ENCODE peak calls at places on chromosomes 13 and 19, in seven cellular contexts. S is mesendoderm, V is mesenchymal stem cell, P is neuronal stem cell, G is H9, F is H1, J is trophoblast cell. M is an unnamed sample.

GRCh38 chr13:67094952-67095351 is 135.2 kb downstream of the PCDH9 start:
- DNase-seq in G (no peak), F (no peak), P (no peak), S (no peak), J (no peak), V (no peak), M (peak; percentile 12)

GRCh38 chr13:25141042-25141441 is 31.0 kb downstream of the AMER2 start:
- DNase-seq in V (no peak), G (no peak), F (no peak), J (no peak), P (no peak), S (no peak), M (no peak)

GRCh38 chr13:33352023-33352422 is 66.5 kb upstream of the STARD13 start:
- DNase-seq in P (no peak), S (no peak), F (no peak), G (no peak), V (no peak), J (no peak), M (no peak)

GRCh38 chr19:1746401-1747284 is 6.7 kb upstream of the ONECUT3 start:
- DNase-seq in G (no peak), F (peak; percentile 21), J (no peak), P (no peak), V (peak; percentile 30), S (peak; percentile 50), M (peak; percentile 13)

GRCh38 chr13:113423225-113424170 is 29.8 kb downstream of the ADPRHL1 start:
- DNase-seq in V (no peak), S (no peak), F (no peak), J (no peak), P (no peak), G (no peak), M (no peak)

GRCh38 chr19:17402982-17403855 is 2.2 kb downstream of the BST2 start:
- DNase-seq in V (peak; percentile 62), S (peak; percentile 92), F (no peak), J (no peak), P (peak; percentile 86), G (peak; percentile 93), M (no peak)

GRCh38 chr13:90808838-90809237 is 538.6 kb upstream of the MIR17HG start:
- DNase-seq in F (no peak), P (no peak), S (no peak), J (no peak), G (no peak), V (no peak), M (no peak)

GRCh38 chr19:13705928-13706447 is 58.3 kb upstream of the MRI1 start:
- DNase-seq in V (no peak), G (no peak), J (no peak), F (no peak), S (peak; percentile 36), P (no peak), M (no peak)

GRCh38 chr13:113666951-113667701 is at the start of gene GRK1:
- DNase-seq in S (peak; percentile 47), V (no peak), J (no peak), G (no peak), F (no peak), P (no peak), M (no peak)

GRCh38 chr19:39197808-39198207 is 1.0 kb downstream of the NCCRP1 start:
- DNase-seq in S (no peak), G (no peak), J (no peak), F (no peak), V (no peak), P (no peak), M (no peak)

GRCh38 chr19:54448037-54448773 is 794 bp upstream of the LENG8 start:
- DNase-seq in G (peak; percentile 58), J (peak; percentile 77), S (peak; percentile 82), F (no peak), P (no peak), V (peak; percentile 88), M (peak; percentile 68)

GRCh38 chr19:14368011-14368513 is 13.2 kb upstream of the ADGRE5 start:
- DNase-seq in V (no peak), F (no peak), S (no peak), J (no peak), P (no peak), G (no peak), M (no peak)

GRCh38 chr13:75220238-75220542 is 261.8 kb downstream of the TBC1D4 start:
- DNase-seq in V (no peak), J (no peak), P (no peak), G (no peak), S (no peak), F (no peak), M (no peak)
- H3K23ac ChIP-seq in V (no peak overlapping the region), J (no peak overlapping the region), P (no peak overlapping the region), G (no peak overlapping the region), S (no peak overlapping the region), F (no peak overlapping the region), M (no peak overlapping the region)

DNA sequence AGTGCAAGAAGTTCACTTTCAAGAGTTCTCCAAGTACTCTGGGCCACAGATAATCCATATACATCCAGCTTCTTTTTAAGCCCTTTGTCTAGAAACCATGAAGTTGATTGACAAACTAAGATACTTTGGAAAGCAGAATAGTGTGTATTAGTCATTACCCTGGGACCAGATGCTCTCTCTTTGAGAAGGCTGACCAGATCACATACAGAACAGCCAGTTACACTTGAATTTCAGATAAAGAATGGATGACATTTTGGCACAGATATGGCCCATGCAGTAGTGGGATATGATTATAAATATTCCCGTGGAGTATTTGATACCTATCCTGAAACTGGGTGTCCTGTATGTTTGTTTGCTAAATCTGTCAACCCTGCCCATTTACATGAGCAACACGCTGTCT is 414.2 kb downstream of the KLF5 start:
- DNase-seq in F (no peak), P (no peak), J (no peak), G (no peak), V (no peak), S (no peak), M (no peak)
- H3K23ac ChIP-seq in F (no peak overlapping the region), P (no peak overlapping the region), J (no peak overlapping the region), G (no peak overlapping the region), V (no peak overlapping the region), S (no peak overlapping the region), M (no peak overlapping the region)

GRCh38 chr13:51249254-51249653 is 27.1 kb downstream of the FAM124A start:
- DNase-seq in P (no peak), S (no peak), V (no peak), G (no peak), F (no peak), J (no peak), M (peak; percentile 2)
- H3K23ac ChIP-seq in P (no peak overlapping the region), S (no peak overlapping the region), V (no peak overlapping the region), G (no peak overlapping the region), F (no peak overlapping the region), J (no peak overlapping the region), M (no peak overlapping the region)

GRCh38 chr19:11880598-11880997 is 7.0 kb upstream of the ZNF69 start:
- DNase-seq in S (no peak), G (no peak), V (no peak), F (no peak), P (no peak), J (no peak), M (no peak)
- H3K23ac ChIP-seq in S (no peak overlapping the region), G (no peak overlapping the region), V (no peak overlapping the region), F (no peak overlapping the region), P (no peak overlapping the region), J (no peak overlapping the region), M (no peak overlapping the region)

DNA sequence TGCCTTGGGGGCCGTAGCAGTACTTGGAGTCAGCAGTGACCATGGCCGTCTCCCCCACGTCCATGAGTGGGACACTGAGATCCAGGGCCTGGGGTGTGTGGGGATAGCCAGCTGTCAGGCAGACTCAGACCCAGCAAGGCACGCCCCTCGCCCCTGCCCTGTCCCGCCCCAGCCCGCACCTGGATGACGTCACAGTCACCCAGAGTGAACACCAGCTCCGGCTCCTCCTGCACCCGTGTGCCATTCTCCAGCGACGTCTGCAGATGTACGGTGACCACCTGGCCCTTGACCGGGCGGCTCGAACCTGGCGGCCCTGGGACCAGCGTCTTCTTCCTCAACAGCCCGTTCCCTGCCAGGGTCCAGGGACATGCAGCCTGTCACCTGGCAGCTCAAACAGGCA is 4.0 kb downstream of the FKBP8 start:
- DNase-seq in F (no peak), G (no peak), J (no peak), V (no peak), S (no peak), P (no peak), M (no peak)
- H3K23ac ChIP-seq in F (no peak overlapping the region), G (no peak overlapping the region), J (no peak overlapping the region), V (no peak overlapping the region), S (no peak overlapping the region), P (no peak overlapping the region), M (no peak overlapping the region)

GRCh38 chr13:35925669-35926068 is 205.5 kb downstream of the DCLK1 start:
- DNase-seq in J (no peak), F (no peak), G (no peak), V (no peak), S (no peak), P (no peak), M (peak; percentile 65)
- H3K23ac ChIP-seq in J (no peak overlapping the region), F (no peak overlapping the region), G (no peak overlapping the region), V (no peak overlapping the region), S (no peak overlapping the region), P (no peak overlapping the region), M (no peak overlapping the region)

GRCh38 chr13:42990147-42990990 is 1.7 kb downstream of the EPSTI1 start:
- DNase-seq in S (no peak), G (no peak), P (no peak), J (no peak), F (no peak), V (peak; percentile 76), M (peak; percentile 57)
- H3K23ac ChIP-seq in S (no peak overlapping the region), G (no peak overlapping the region), P (no peak overlapping the region), J (no peak overlapping the region), F (no peak overlapping the region), V (no peak overlapping the region), M (peak overlapping the region; percentile 18)